ENCODE peak calls at places on chromosomes 5 and 9, in six cellular contexts. G, V, R, B, X and Z are unnamed samples.

GRCh38 chr5:118597448-118597847 is 390.9 kb downstream of the DTWD2 start:
- DNase-seq in V (no peak), B (no peak), X (no peak), R (no peak), G (no peak), Z (no peak)

GRCh38 chr5:127072861-127073846 is at the start of gene C5orf63:
- DNase-seq in G (no peak), V (peak), X (peak), R (peak), B (peak), Z (no peak)

GRCh38 chr9:116327702-116328440 is 174.3 kb downstream of the PAPPA start:
- DNase-seq in R (peak), G (no peak), V (no peak), B (no peak), X (no peak), Z (peak)

GRCh38 chr5:142722146-142722545 is 36.3 kb upstream of the FGF1 start:
- DNase-seq in V (peak), B (no peak), X (no peak), G (peak), R (peak), Z (no peak)

GRCh38 chr9:75176037-75176436 is 87.7 kb downstream of the OSTF1 start:
- DNase-seq in B (no peak), R (no peak), X (no peak), V (no peak), G (no peak), Z (no peak)

GRCh38 chr5:154494036-154494435 is 16.0 kb upstream of the HAND1 start:
- DNase-seq in G (no peak), B (no peak), V (no peak), R (no peak), X (no peak), Z (no peak)

GRCh38 chr9:73720601-73721000 is 568.9 kb downstream of the ANXA1 start:
- DNase-seq in R (no peak), V (no peak), X (no peak), G (no peak), B (no peak), Z (no peak)

GRCh38 chr5:76099286-76099702 is 16.1 kb downstream of the SV2C start:
- DNase-seq in V (no peak), R (no peak), X (no peak), G (no peak), B (no peak), Z (no peak)

GRCh38 chr9:128406848-128407391 is 13.7 kb upstream of the CERCAM start:
- DNase-seq in R (peak), V (peak), X (no peak), B (no peak), G (no peak), Z (no peak)

GRCh38 chr9:19119801-19120440 is 7.4 kb downstream of the PLIN2 start:
- DNase-seq in V (no peak), X (no peak), B (no peak), G (peak), R (no peak), Z (no peak)

GRCh38 chr9:19119241-19119640 is 8.1 kb downstream of the PLIN2 start:
- DNase-seq in V (no peak), R (no peak), X (no peak), B (no peak), G (no peak), Z (no peak)

GRCh38 chr9:19120846-19121245 is 6.4 kb downstream of the PLIN2 start:
- DNase-seq in B (no peak), V (no peak), G (no peak), R (no peak), X (no peak), Z (no peak)

GRCh38 chr9:19124430-19124793 is 2.9 kb downstream of the PLIN2 start:
- DNase-seq in V (no peak), X (no peak), B (no peak), R (no peak), G (no peak), Z (no peak)

DNA sequence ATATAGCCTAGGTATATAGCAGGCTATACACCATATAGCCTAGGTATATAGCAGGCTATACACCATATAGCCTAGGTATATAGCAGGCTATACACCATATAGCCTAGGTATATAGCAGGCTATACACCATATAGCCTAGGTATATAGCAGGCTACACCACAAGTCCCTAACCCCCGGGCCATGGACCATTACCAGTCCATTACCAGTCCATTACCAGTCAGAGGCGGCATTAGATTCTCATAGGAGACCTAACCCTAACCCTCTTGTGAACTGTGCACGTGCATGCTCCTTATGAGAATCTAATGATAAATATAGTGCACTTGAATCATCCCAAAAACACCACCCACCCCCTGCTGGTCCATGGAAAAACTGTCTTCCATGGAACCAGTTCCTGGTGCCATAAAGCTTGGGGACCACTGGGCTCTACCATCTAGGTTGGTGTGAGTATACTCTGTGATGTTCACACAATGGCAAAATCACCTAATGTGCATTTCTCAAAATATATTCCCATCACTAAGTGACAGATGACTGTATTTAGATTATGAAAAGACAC is 4.7 kb downstream of the PLIN2 start:
- DNase-seq in G (no peak), B (no peak), R (no peak), V (no peak), X (no peak), Z (no peak)
- TF ChIP-seq CTCF in G (no peak), B (no peak), R (no peak), V (peak), X (no peak), Z (no peak)

GRCh38 chr5:150513375-150514309 is 5.7 kb downstream of the NDST1 start:
- DNase-seq in V (no peak), X (peak), B (no peak), R (no peak), G (no peak), Z (no peak)
- TF ChIP-seq CTCF in V (peak), X (peak), B (no peak), R (peak), G (peak), Z (peak)

GRCh38 chr9:37921546-37922300 is 17.8 kb upstream of the SLC25A51 start:
- DNase-seq in R (no peak), V (no peak), B (no peak), G (peak), X (no peak), Z (no peak)
- TF ChIP-seq CTCF in R (no peak), V (no peak), B (no peak), G (peak), X (no peak), Z (peak)

GRCh38 chr9:9917400-9917799 is 695.4 kb downstream of the PTPRD start:
- DNase-seq in R (no peak), G (no peak), X (no peak), B (no peak), V (no peak), Z (no peak)

GRCh38 chr9:9914174-9914573 is 698.6 kb downstream of the PTPRD start:
- DNase-seq in B (no peak), V (no peak), G (no peak), X (no peak), R (no peak), Z (no peak)

GRCh38 chr9:9913276-9913832 is 699.4 kb downstream of the PTPRD start:
- DNase-seq in V (no peak), G (no peak), B (no peak), X (no peak), R (no peak), Z (no peak)

GRCh38 chr9:9912459-9912858 is 700.3 kb downstream of the PTPRD start:
- DNase-seq in R (no peak), X (no peak), V (no peak), B (no peak), G (peak), Z (no peak)
- TF ChIP-seq CTCF in R (peak), X (peak), V (no peak), B (no peak), G (peak), Z (no peak)

GRCh38 chr9:83537331-83538171 is 650 bp downstream of the FRMD3 start:
- DNase-seq in B (no peak), R (no peak), X (no peak), V (peak), G (peak), Z (no peak)

GRCh38 chr9:83538890-83539238 is 663 bp upstream of the FRMD3 start:
- DNase-seq in R (no peak), G (no peak), B (no peak), V (no peak), X (no peak), Z (no peak)

GRCh38 chr9:83535736-83536135 is 2.5 kb downstream of the FRMD3 start:
- DNase-seq in B (no peak), X (no peak), G (no peak), V (no peak), R (no peak), Z (no peak)

GRCh38 chr9:83536332-83536731 is 1.9 kb downstream of the FRMD3 start:
- DNase-seq in B (no peak), V (no peak), X (no peak), G (no peak), R (no peak), Z (no peak)

DNA sequence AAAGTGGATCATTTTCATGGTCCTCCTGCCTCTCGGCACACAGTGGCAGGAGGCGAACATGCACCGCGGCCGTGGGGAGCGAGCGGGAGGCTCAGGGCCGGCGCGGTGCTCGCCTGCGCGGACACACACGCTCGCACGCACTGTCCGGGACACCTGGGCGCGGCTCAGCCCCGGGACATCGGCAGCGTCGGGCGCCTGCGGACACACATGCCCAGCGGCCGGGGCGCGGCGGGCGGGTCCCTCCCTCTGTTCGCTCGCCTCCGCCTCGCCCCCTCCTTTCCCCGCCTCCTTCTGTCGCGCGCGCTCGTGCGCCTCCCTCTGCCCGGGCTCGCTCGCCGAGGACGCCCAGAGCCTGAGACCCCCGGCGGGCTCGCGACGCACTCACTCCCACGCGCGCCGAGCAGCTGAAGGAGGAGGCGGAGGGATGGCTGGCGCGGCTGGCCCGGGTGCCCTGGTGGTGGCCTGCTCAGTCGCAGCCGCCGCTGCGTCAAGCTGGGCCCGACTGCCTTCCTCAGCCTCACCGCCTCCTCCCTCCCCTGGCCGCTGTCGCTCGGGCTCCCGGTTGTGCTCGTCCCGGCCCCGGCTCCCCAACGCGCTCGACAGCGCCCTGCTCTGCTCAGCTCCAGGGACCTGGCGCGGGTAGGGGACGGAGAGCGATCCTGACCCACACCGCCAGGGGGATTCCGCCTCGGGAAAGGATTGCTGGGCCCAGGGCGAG is at the start of gene FRMD3:
- DNase-seq in G (peak), X (peak), R (peak), B (no peak), V (peak), Z (peak)
- TF ChIP-seq CTCF in G (peak), X (peak), R (peak), B (no peak), V (peak), Z (peak)